ENCODE peak calls at places on chromosomes 6 and 20, in eight cellular contexts. R is AG04450, O is AG10803, Y is HFF-Myc, N is tibial artery, D is cardiac fibroblast, G is lung, I is kidney. B is an unnamed sample.
A peak's percentile ranks its signal among the peaks of the same experiment; 100 is the strongest.

GRCh38 chr20:23568320-23569011 is at the start of gene CST9L:
- DNase-seq in R (no peak), O (no peak), Y (no peak), N (no peak), D (no peak), G (no peak), I (no peak), B (no peak)

GRCh38 chr20:61487346-61488022 is 235.4 kb downstream of the CDH4 start:
- DNase-seq in R (no peak), O (peak; percentile 62), Y (no peak), N (no peak), D (no peak), G (no peak), I (no peak), B (no peak)

GRCh38 chr6:48255094-48255493 is 144.1 kb upstream of the PTCHD4 start:
- DNase-seq in R (no peak), O (no peak), Y (no peak), N (no peak), D (no peak), G (no peak), I (no peak), B (no peak)

GRCh38 chr20:9338101-9338500 is 176.3 kb upstream of the LAMP5 start:
- DNase-seq in R (no peak), O (no peak), Y (no peak), N (no peak), D (no peak), G (no peak), I (no peak), B (no peak)

GRCh38 chr6:35297541-35298481 is at the start of gene DEF6:
- DNase-seq in R (peak; percentile 60), O (peak; percentile 68), Y (peak; percentile 65), N (peak; percentile 79), D (peak; percentile 87), G (peak; percentile 84), I (peak; percentile 92), B (peak; percentile 94)

GRCh38 chr6:88671624-88672023 is 291.8 kb downstream of the RNGTT start:
- DNase-seq in R (no peak), O (no peak), Y (no peak), N (no peak), D (no peak), G (no peak), I (no peak), B (no peak)

GRCh38 chr20:46550441-46550840 is at the start of gene OCSTAMP:
- DNase-seq in R (no peak), O (no peak), Y (no peak), N (no peak), D (no peak), G (no peak), I (no peak), B (no peak)

GRCh38 chr20:43838703-43839060 is 76.0 kb upstream of the TOX2 start:
- DNase-seq in R (no peak), O (no peak), Y (no peak), N (no peak), D (no peak), G (no peak), I (no peak), B (no peak)

GRCh38 chr20:31934491-31934890 is 17.4 kb downstream of the PDRG1 start:
- DNase-seq in R (no peak), O (no peak), Y (no peak), N (no peak), D (no peak), G (no peak), I (no peak), B (no peak)

GRCh38 chr6:90390379-90390778 is 93.7 kb upstream of the BACH2 start:
- DNase-seq in R (no peak), O (no peak), Y (no peak), N (no peak), D (no peak), G (no peak), I (no peak), B (no peak)

GRCh38 chr6:37985355-37985754 is 165.8 kb downstream of the ZFAND3 start:
- DNase-seq in R (no peak), O (no peak), Y (no peak), N (no peak), D (no peak), G (no peak), I (no peak), B (no peak)

GRCh38 chr6:40856271-40856670 is 182.8 kb downstream of the UNC5CL start:
- DNase-seq in R (no peak), O (peak; percentile 39), Y (no peak), N (no peak), D (no peak), G (no peak), I (no peak), B (no peak)

DNA sequence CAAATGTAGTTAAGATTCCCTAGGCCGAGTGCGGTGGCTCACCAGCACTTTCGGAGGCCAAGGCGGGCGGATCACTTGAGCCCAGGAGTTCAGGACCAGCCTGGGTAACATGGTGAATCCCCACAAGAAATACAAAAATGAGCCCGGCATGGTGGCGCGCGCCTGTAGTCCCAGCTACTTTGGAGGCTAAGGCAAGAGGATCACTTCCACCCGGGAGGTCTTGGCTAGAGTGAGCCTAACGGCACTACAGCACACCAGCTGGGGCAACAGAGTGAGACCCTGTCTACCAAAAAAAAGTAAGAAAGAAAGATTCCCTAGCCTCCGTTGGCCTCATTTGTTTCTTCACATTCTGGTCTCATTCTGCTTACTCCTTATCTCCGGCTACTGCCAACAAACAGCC is 1.2 kb downstream of the ESF1 start:
- DNase-seq in R (no peak), O (no peak), Y (no peak), N (no peak), D (no peak), G (no peak), I (no peak), B (no peak)
- H3K4me3 ChIP-seq in R (peak overlapping the region; percentile 90), O (peak overlapping the region; percentile 93), Y (peak overlapping the region; percentile 65), N (peak overlapping the region; percentile 94), D (no peak overlapping the region), G (no peak overlapping the region), I (no peak overlapping the region), B (peak overlapping the region; percentile 99)

DNA sequence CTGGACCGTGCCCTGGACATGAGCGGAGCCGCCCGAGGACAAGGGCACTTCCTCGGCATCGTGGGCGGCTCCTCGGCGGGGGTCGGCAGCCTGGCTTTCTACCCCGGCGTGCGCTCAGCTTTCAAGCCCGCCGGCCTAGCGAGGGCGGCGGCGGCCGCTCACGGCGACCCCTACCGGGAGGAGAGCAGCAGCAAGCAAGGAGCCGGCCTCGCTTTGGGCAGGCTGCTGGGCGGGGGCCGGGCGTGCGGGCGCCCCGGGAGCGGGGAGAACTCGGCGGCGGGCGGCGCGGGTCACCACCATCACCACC is 6.7 kb downstream of the PRDM13 start:
- DNase-seq in R (no peak), O (peak; percentile 20), Y (no peak), N (no peak), D (peak; percentile 38), G (no peak), I (peak; percentile 70), B (peak; percentile 91)
- H3K4me3 ChIP-seq in R (peak overlapping the region; percentile 31), O (peak overlapping the region; percentile 31), Y (peak overlapping the region; percentile 24), N (peak overlapping the region; percentile 45), D (peak overlapping the region; percentile 19), G (no peak overlapping the region), I (no peak overlapping the region), B (peak overlapping the region; percentile 30)

DNA sequence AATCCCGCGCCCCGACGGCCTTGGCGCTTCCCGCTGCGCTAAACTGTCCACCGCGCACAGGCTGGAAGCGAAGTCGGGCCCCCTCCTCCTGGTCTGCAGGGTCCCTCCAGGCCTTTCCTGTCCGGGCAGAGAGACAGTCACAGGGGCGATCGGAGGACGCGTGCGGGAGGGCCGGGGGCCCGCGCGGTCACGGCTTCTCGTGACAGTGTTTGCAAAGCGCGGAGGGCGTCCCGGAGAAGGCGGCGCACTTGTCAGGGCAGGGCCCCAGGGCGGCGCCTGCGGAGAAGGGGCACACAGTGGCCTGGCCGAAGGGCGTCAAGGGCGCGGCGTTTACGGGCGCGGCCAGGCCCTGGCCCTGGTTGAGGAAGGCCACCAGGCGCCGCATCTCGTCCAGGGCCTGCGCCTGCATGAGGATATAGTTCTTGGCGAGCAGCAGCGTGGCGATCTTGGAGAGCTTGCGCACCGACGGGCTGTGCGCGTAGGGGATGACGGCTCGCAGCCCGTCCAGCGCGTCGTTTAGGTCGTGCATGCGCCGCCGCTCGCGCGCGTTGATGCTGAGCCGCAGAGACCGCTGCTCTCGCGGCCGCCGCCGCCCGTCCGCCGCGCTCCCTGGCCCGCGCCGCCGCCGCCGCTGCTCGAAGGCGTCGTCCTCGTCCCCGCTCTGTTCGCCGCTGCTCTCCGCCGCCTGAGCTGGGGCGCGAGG is 751 bp downstream of the BHLHE23 start:
- DNase-seq in R (no peak), O (peak; percentile 11), Y (no peak), N (no peak), D (peak; percentile 18), G (no peak), I (peak; percentile 67), B (peak; percentile 85)
- H3K4me3 ChIP-seq in R (no peak overlapping the region), O (no peak overlapping the region), Y (no peak overlapping the region), N (no peak overlapping the region), D (no peak overlapping the region), G (no peak overlapping the region), I (no peak overlapping the region), B (peak overlapping the region; percentile 5)

DNA sequence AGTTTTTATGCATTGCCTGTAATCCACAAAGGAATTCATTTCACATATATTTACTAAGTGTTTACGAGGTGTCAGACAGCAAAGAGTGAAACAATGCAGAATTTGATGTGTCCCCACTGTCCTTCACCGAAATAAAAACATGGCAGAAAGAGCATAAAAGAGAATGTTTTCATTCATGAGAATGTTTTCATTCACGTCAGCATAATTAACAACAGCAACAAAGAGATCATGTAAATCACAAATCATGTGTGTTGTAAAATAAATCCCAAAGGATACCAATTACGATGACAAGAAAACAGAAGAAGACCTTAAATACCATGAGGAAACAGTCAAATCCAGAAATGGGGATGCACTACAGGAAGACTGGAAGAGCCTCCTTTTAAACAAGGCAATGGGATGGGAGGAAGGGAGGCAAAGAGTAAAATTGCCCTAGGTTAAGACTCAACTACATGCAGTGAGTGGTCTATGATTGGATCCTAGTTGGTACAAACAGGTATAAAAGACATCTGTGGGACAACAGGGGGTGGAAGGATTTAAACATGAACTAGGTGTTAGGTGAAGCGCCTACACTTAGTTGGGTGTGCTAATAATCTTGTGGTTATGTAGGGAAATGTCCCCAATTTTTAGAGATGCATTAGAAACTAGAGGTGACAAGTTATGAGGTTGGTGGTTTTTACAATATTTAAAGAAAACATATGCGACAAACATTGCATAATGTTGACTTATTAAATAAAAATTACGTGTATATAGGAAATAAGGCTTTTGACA is 1.5 kb downstream of the ZSCAN31 start:
- DNase-seq in R (no peak), O (no peak), Y (no peak), N (no peak), D (no peak), G (no peak), I (no peak), B (no peak)
- H3K4me3 ChIP-seq in R (no peak overlapping the region), O (no peak overlapping the region), Y (no peak overlapping the region), N (peak overlapping the region; percentile 77), D (no peak overlapping the region), G (no peak overlapping the region), I (no peak overlapping the region), B (no peak overlapping the region)

GRCh38 chr6:17984399-17984798 is 3.0 kb downstream of the KIF13A start:
- DNase-seq in R (no peak), O (no peak), Y (no peak), N (no peak), D (peak; percentile 17), G (no peak), I (no peak), B (no peak)
- H3K4me3 ChIP-seq in R (peak overlapping the region; percentile 68), O (peak overlapping the region; percentile 85), Y (no peak overlapping the region), N (peak overlapping the region; percentile 59), D (peak overlapping the region; percentile 34), G (no peak overlapping the region), I (peak overlapping the region; percentile 39), B (no peak overlapping the region)

B was measured in H7.